ENCODE peak calls at places on chromosomes 2 and 18, in seven cellular contexts. S, T, G, E, Q, D and N are unnamed samples.

GRCh38 chr2:170953976-170954375 is 24.9 kb downstream of the GORASP2 start:
- DNase-seq in T (no peak), Q (peak), S (no peak), D (no peak), E (no peak), G (no peak), N (no peak)

GRCh38 chr2:226426292-226426736 is 373.3 kb downstream of the IRS1 start:
- DNase-seq in S (no peak), Q (peak), D (no peak), T (no peak), G (no peak), E (no peak), N (no peak)

GRCh38 chr2:24404582-24404981 is 44.2 kb upstream of the ITSN2 start:
- DNase-seq in Q (peak), G (no peak), D (no peak), S (no peak), E (no peak), T (no peak), N (no peak)

GRCh38 chr2:47528874-47529273 is 125.9 kb downstream of the MSH2 start:
- DNase-seq in E (no peak), T (no peak), Q (peak), D (no peak), S (no peak), G (no peak), N (no peak)

GRCh38 chr2:241859436-241860183 is 916 bp upstream of the PDCD1 start:
- DNase-seq in Q (peak), D (no peak), E (no peak), T (peak), G (peak), S (no peak), N (peak)

GRCh38 chr2:127193164-127193947 is 26.7 kb downstream of the CYP27C1 start:
- DNase-seq in D (no peak), S (no peak), G (no peak), E (no peak), T (peak), Q (peak), N (no peak)

GRCh38 chr2:65072181-65072970 is 16.2 kb downstream of the CEP68 start:
- DNase-seq in S (no peak), D (no peak), G (no peak), T (no peak), E (no peak), Q (no peak), N (no peak)

GRCh38 chr18:36547544-36547943 is 250.0 kb downstream of the FHOD3 start:
- DNase-seq in T (no peak), D (no peak), S (no peak), Q (no peak), E (no peak), G (no peak), N (no peak)

GRCh38 chr2:70403267-70404053 is 101.6 kb upstream of the FAM136A start:
- DNase-seq in D (no peak), T (no peak), S (no peak), G (no peak), E (no peak), Q (no peak), N (no peak)

GRCh38 chr2:207311316-207312005 is 145.7 kb upstream of the KLF7 start:
- DNase-seq in D (no peak), Q (peak), S (no peak), T (no peak), E (peak), G (no peak), N (no peak)

GRCh38 chr2:237291138-237291792 is 122.7 kb downstream of the COL6A3 start:
- DNase-seq in D (no peak), S (peak), Q (peak), G (peak), T (no peak), E (peak), N (peak)

GRCh38 chr18:79404567-79404910 is 8.8 kb downstream of the NFATC1 start:
- DNase-seq in T (peak), Q (no peak), S (no peak), E (no peak), G (peak), D (no peak), N (peak)

GRCh38 chr2:227376911-227377396 is 2.2 kb downstream of the TM4SF20 start:
- DNase-seq in E (no peak), G (no peak), D (no peak), S (no peak), T (no peak), Q (peak), N (no peak)

GRCh38 chr2:68449395-68449678 is 17.8 kb downstream of the FBXO48 start:
- DNase-seq in E (no peak), S (no peak), D (no peak), G (no peak), Q (no peak), T (no peak), N (no peak)
- TF ChIP-seq CTCF in E (no peak), S (no peak), D (no peak), G (no peak), Q (no peak), T (no peak), N (no peak)

GRCh38 chr2:221629478-221629877 is 57.4 kb upstream of the EPHA4 start:
- DNase-seq in S (no peak), D (no peak), G (no peak), T (no peak), E (peak), Q (peak), N (no peak)
- H3K27ac ChIP-seq in S (no peak), D (no peak), G (no peak), T (no peak), E (no peak), Q (no peak), N (no peak)

GRCh38 chr2:27735263-27735904 is 36.1 kb upstream of the MRPL33 start:
- DNase-seq in D (no peak), S (peak), T (peak), E (no peak), G (peak), Q (peak), N (peak)
- TF ChIP-seq POLR2A in D (no peak), S (peak), T (no peak), E (no peak), G (no peak), Q (no peak), N (peak)

GRCh38 chr2:230067990-230068657 is 600 bp downstream of the SLC16A14 start:
- DNase-seq in G (peak), E (peak), T (peak), D (no peak), S (no peak), Q (peak), N (no peak)
- TF ChIP-seq CTCF in G (peak), E (no peak), T (no peak), D (peak), S (no peak), Q (no peak), N (no peak)